ENCODE peak calls at places on chromosomes 4 and X, in eight cellular contexts. R, K, I, B, E, O, W and T are unnamed samples.

GRCh38 chrX:108439434-108439883 is at the start of gene COL4A5:
- DNase-seq in R (peak), K (no peak), I (no peak), B (peak), E (peak), O (peak), W (peak), T (peak)

GRCh38 chrX:46327229-46328081 is 217.8 kb downstream of the ZNF674 start:
- DNase-seq in R (no peak), K (no peak), I (no peak), B (peak), E (no peak), O (no peak), W (no peak), T (no peak)

GRCh38 chr4:53598483-53598882 is 7.2 kb upstream of the LNX1 start:
- DNase-seq in R (no peak), K (no peak), I (no peak), B (no peak), E (no peak), O (no peak), W (no peak), T (no peak)

GRCh38 chr4:142365386-142365785 is 480.7 kb downstream of the INPP4B start:
- DNase-seq in R (no peak), K (no peak), I (no peak), B (no peak), E (no peak), O (no peak), W (no peak), T (no peak)

GRCh38 chrX:96183843-96184242 is 500.8 kb upstream of the DIAPH2 start:
- DNase-seq in R (no peak), K (no peak), I (no peak), B (no peak), E (no peak), O (no peak), W (no peak), T (peak)

GRCh38 chr4:110619001-110619350 is 3.9 kb downstream of the PITX2 start:
- DNase-seq in R (no peak), K (no peak), I (no peak), B (no peak), E (no peak), O (no peak), W (no peak), T (no peak)

GRCh38 chr4:68361146-68361589 is 11.3 kb upstream of the YTHDC1 start:
- DNase-seq in R (no peak), K (no peak), I (no peak), B (peak), E (no peak), O (no peak), W (no peak), T (no peak)

GRCh38 chr4:28388471-28388870 is 1527.8 kb downstream of the STIM2 start:
- DNase-seq in R (no peak), K (no peak), I (no peak), B (no peak), E (no peak), O (no peak), W (no peak), T (no peak)

GRCh38 chrX:142483965-142484364 is 278.9 kb upstream of the MAGEC2 start:
- DNase-seq in R (no peak), K (no peak), I (no peak), B (no peak), E (no peak), O (no peak), W (no peak), T (no peak)